ENCODE peak calls at places on chromosomes 5 and 9, in nine cellular contexts. F is GM12878, Z is heart left ventricle, J is gastrocnemius medialis, A is K562, N is HepG2, Y is A549, W is HCT116, U is right lobe of liver. Q is an unnamed sample.

GRCh38 chr9:113620016-113620376 is 156.5 kb downstream of the RGS3 start:
- ATAC-seq in Z (no peak), N (peak; percentile 44), A (no peak), Y (peak; percentile 46), F (no peak), U (no peak), J (no peak), W (no peak), Q (no peak)

GRCh38 chr5:1831677-1832313 is 30.6 kb downstream of the NDUFS6 start:
- ATAC-seq in W (peak; percentile 38), J (no peak), F (no peak), U (no peak), Z (no peak), Y (peak; percentile 15), N (no peak), A (no peak), Q (no peak)

GRCh38 chr9:8858250-8859161 is 1058.9 kb upstream of the DMAC1 start:
- ATAC-seq in F (no peak), Y (peak; percentile 37), W (no peak), N (peak; percentile 39), U (peak; percentile 52), Z (peak; percentile 20), A (no peak), J (no peak), Q (peak; percentile 26)

GRCh38 chr9:77974414-77974813 is 57.2 kb downstream of the GNAQ start:
- ATAC-seq in W (no peak), U (no peak), F (no peak), Y (no peak), N (no peak), Z (no peak), A (no peak), J (no peak), Q (no peak)

GRCh38 chr9:137666505-137666809 is 47.7 kb downstream of the EHMT1 start:
- ATAC-seq in Y (no peak), A (no peak), F (no peak), W (no peak), U (peak; percentile 12), J (no peak), Z (peak; percentile 14), N (no peak), Q (no peak)

GRCh38 chr9:113591899-113592625 is 128.5 kb downstream of the RGS3 start:
- ATAC-seq in Y (peak; percentile 11), J (no peak), N (peak; percentile 13), A (peak; percentile 14), F (peak; percentile 2), Z (no peak), W (peak; percentile 30), U (no peak), Q (no peak)

GRCh38 chr5:115686692-115687054 is 60.8 kb upstream of the TMED7 start:
- ATAC-seq in U (no peak), F (no peak), Z (no peak), A (no peak), J (no peak), W (no peak), Y (no peak), N (no peak), Q (peak; percentile 55)

GRCh38 chr9:119453980-119454379 is 84.7 kb upstream of the BRINP1 start:
- ATAC-seq in U (no peak), A (no peak), W (no peak), N (no peak), Z (no peak), F (no peak), Y (no peak), J (no peak), Q (no peak)

GRCh38 chr9:16138961-16139441 is 586.2 kb downstream of the CCDC171 start:
- ATAC-seq in J (no peak), Y (peak; percentile 56), F (no peak), A (no peak), N (no peak), U (no peak), Z (peak; percentile 51), W (no peak), Q (peak; percentile 23)

GRCh38 chr5:100464418-100464817 is 70.8 kb upstream of the FAM174A start:
- ATAC-seq in F (no peak), W (no peak), U (no peak), N (no peak), Z (no peak), A (no peak), Y (no peak), J (no peak), Q (no peak)

GRCh38 chr5:153157156-153157555 is 333.3 kb upstream of the GRIA1 start:
- ATAC-seq in W (no peak), F (peak; percentile 47), J (no peak), Y (no peak), Z (no peak), U (no peak), N (no peak), A (no peak), Q (no peak)

GRCh38 chr9:127580371-127580770 is 31.7 kb upstream of the STXBP1 start:
- ATAC-seq in U (no peak), Y (no peak), A (no peak), W (no peak), J (no peak), Z (no peak), F (no peak), N (no peak), Q (no peak)

GRCh38 chr9:122695696-122696095 is 20.8 kb downstream of the OR1L3 start:
- ATAC-seq in A (no peak), Z (no peak), U (no peak), J (no peak), W (no peak), Y (no peak), N (no peak), F (no peak), Q (no peak)

GRCh38 chr9:118652935-118653334 is 716.3 kb downstream of the BRINP1 start:
- ATAC-seq in Y (no peak), W (no peak), J (no peak), U (no peak), F (no peak), N (no peak), A (no peak), Z (no peak), Q (no peak)

GRCh38 chr5:172235132-172235780 is 41.3 kb downstream of the EFCAB9 start:
- ATAC-seq in U (peak; percentile 35), F (peak; percentile 84), J (no peak), Y (peak; percentile 66), N (peak; percentile 78), Z (no peak), A (no peak), W (no peak), Q (no peak)

GRCh38 chr9:5531251-5531972 is 21.1 kb downstream of the PDCD1LG2 start:
- ATAC-seq in Y (no peak), A (no peak), Z (no peak), U (no peak), N (no peak), J (no peak), F (peak; percentile 67), W (no peak), Q (no peak)

GRCh38 chr9:20558609-20559016 is 63.7 kb downstream of the MLLT3 start:
- ATAC-seq in W (no peak), A (no peak), J (no peak), F (peak; percentile 64), U (no peak), N (no peak), Z (no peak), Y (peak; percentile 86), Q (no peak)

GRCh38 chr9:124045076-124045829 is 33.7 kb downstream of the LHX2 start:
- ATAC-seq in Z (peak; percentile 72), J (no peak), A (peak; percentile 20), U (peak; percentile 78), F (no peak), W (no peak), Y (no peak), N (peak; percentile 45), Q (peak; percentile 61)

GRCh38 chr9:93141771-93142483 is 7.9 kb upstream of the NINJ1 start:
- ATAC-seq in J (no peak), W (no peak), Y (no peak), Z (peak; percentile 20), U (peak; percentile 12), F (no peak), A (no peak), N (peak; percentile 21), Q (no peak)

GRCh38 chr5:138464388-138465287 is 641 bp upstream of the EGR1 start:
- ATAC-seq in W (peak; percentile 78), Z (peak; percentile 91), U (peak; percentile 86), Y (peak; percentile 75), J (peak; percentile 90), N (peak; percentile 75), A (peak; percentile 77), F (peak; percentile 85), Q (peak; percentile 85)
- TF ChIP-seq POLR2A in W (peak; percentile 28), Z (peak; percentile 35), U (peak; percentile 60), Y (peak; percentile 59), J (peak; percentile 66), N (no peak), A (peak; percentile 90), F (peak; percentile 67), Q (peak; percentile 61)

GRCh38 chr9:130172161-130172857 is at the start of gene NCS1:
- ATAC-seq in F (peak; percentile 64), J (peak; percentile 70), W (peak; percentile 85), N (peak; percentile 66), Y (peak; percentile 80), A (peak; percentile 91), U (peak; percentile 93), Z (peak; percentile 90), Q (peak; percentile 85)
- TF ChIP-seq POLR2A in F (no peak), J (no peak), W (no peak), N (no peak), Y (no peak), A (no peak), U (no peak), Z (no peak), Q (no peak)

DNA sequence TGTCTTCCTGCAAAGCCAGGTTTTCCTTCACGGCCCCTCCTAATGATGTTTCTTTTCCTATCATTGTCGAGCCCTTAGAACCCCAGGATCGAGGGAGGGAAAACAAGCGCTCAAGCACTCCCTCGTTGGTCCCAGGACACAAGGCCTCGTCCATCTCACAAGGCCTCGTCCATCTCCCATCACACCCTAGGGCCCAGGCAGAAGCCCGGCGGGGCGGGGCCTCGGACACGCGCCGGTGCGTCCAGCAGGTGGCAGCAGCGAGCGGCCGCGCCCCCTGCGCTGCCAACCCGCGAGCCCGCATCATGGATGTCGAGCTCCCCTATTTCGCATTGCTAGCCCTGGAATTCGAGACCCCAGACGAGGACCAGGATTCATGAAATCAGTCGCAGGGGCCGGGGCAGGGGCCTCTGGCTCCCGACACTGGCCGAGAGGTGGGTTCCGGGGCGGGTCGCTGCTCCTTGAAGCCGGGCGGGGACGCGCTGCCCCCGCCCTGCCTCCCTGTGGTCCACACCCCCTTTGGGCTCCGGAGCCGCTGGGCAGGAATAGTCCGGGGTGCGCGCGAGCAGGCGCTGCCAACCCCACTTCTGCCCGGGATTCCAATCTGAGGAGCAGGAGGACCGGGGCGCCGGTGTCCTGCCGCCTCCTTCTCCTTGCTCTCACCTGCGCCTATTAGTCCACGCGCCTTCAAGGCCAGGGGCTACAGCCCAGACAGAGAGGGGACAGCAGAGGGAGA is at the start of gene ABLIM3:
- ATAC-seq in U (peak; percentile 86), A (peak; percentile 99), Y (peak; percentile 96), J (peak; percentile 73), Z (peak; percentile 89), W (peak; percentile 91), F (peak; percentile 99), N (peak; percentile 89), Q (peak; percentile 86)
- TF ChIP-seq POLR2A in U (peak; percentile 89), A (no peak), Y (no peak), J (peak; percentile 53), Z (peak; percentile 43), W (no peak), F (no peak), N (no peak), Q (no peak)

DNA sequence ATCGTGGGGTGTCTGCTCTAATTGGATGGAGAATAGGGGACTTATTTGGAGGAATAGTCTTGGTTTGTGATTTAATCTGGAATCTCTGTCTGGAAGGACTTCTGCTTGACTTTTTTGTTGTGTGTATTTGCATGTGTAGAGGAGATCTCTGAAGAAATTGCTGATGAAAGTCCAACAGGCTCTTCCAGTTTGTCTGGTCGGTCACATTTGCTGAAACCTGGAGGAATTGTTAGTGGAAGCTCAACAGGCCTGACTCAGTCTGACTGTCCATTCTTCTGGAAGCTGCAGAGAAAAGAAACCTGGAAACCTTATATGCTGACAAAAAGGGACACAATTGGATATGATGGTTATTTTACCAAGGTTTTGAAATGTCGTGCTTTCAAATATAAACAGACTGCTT is 33.4 kb upstream of the TENT2 start:
- ATAC-seq in J (no peak), F (no peak), A (no peak), W (no peak), Y (no peak), Z (no peak), N (no peak), U (no peak), Q (no peak)
- TF ChIP-seq POLR2A in J (no peak), F (no peak), A (no peak), W (no peak), Y (no peak), Z (no peak), N (no peak), U (no peak), Q (no peak)

Q was measured in gastroesophageal sphincter.